ENCODE peak calls at places on chromosome 7, in six cellular contexts. X is upper lobe of right lung, H is GM12864, M is HCT116, E is cardiac fibroblast, Z is brain microvascular endothelial cell. V is an unnamed sample.

GRCh38 chr7:70392870-70393269 is 739.1 kb upstream of the GALNT17 start:
- DNase-seq in H (no peak), M (no peak), X (no peak), E (no peak), Z (no peak), V (no peak)

GRCh38 chr7:77933394-77933793 is 134.8 kb downstream of the PHTF2 start:
- DNase-seq in E (peak), M (peak), H (no peak), X (no peak), Z (peak), V (peak)

GRCh38 chr7:128923411-128923800 is 12.9 kb upstream of the KCP start:
- DNase-seq in M (no peak), X (peak), Z (no peak), E (no peak), H (no peak), V (no peak)

GRCh38 chr7:36984051-36984492 is 259.8 kb upstream of the AOAH start:
- DNase-seq in Z (no peak), X (no peak), H (no peak), M (no peak), E (no peak), V (no peak)

GRCh38 chr7:112510743-112511110 is 29.9 kb downstream of the LSMEM1 start:
- DNase-seq in Z (no peak), E (no peak), X (no peak), M (no peak), H (no peak), V (no peak)

GRCh38 chr7:74223711-74224510 is 14.1 kb downstream of the LAT2 start:
- DNase-seq in X (no peak), Z (no peak), M (no peak), E (no peak), H (no peak), V (no peak)

GRCh38 chr7:96285579-96285978 is 36.3 kb downstream of the SLC25A13 start:
- DNase-seq in E (no peak), X (no peak), M (no peak), Z (no peak), H (no peak), V (no peak)

GRCh38 chr7:35705932-35706461 is 11.1 kb upstream of the HERPUD2 start:
- DNase-seq in H (no peak), E (peak), Z (no peak), X (no peak), M (no peak), V (peak)

GRCh38 chr7:151695856-151696555 is 176.3 kb upstream of the RHEB start:
- DNase-seq in H (no peak), Z (no peak), E (no peak), M (no peak), X (no peak), V (no peak)

GRCh38 chr7:1669954-1670893 is at the start of gene ELFN1:
- DNase-seq in E (peak), Z (no peak), H (no peak), X (peak), M (no peak), V (no peak)

GRCh38 chr7:96719164-96719563 is 9.5 kb upstream of the SEM1 start:
- DNase-seq in M (no peak), H (no peak), Z (no peak), X (no peak), E (no peak), V (no peak)

GRCh38 chr7:149144996-149145850 is 2.0 kb upstream of the ZNF398 start:
- DNase-seq in E (no peak), Z (no peak), M (peak), H (no peak), X (no peak), V (no peak)

GRCh38 chr7:122833888-122834570 is 52.2 kb downstream of the CADPS2 start:
- DNase-seq in H (no peak), E (no peak), M (no peak), X (no peak), Z (no peak), V (no peak)

GRCh38 chr7:151110941-151111645 is 24.8 kb downstream of the AGAP3 start:
- DNase-seq in H (no peak), X (peak), Z (peak), E (peak), M (no peak), V (no peak)

GRCh38 chr7:43646603-43647313 is 63.9 kb downstream of the STK17A start:
- DNase-seq in H (no peak), X (no peak), E (peak), M (no peak), Z (peak), V (no peak)

GRCh38 chr7:138886501-138886917 is 88.5 kb upstream of the ATP6V0A4 start:
- DNase-seq in X (no peak), Z (peak), H (peak), M (peak), E (peak), V (no peak)

GRCh38 chr7:158246960-158247673 is 340.5 kb downstream of the PTPRN2 start:
- DNase-seq in X (peak), M (no peak), Z (no peak), H (no peak), E (no peak), V (no peak)

GRCh38 chr7:117875566-117875965 is 2.3 kb upstream of the CTTNBP2 start:
- DNase-seq in Z (peak), M (peak), E (no peak), X (no peak), H (no peak), V (no peak)

GRCh38 chr7:158702196-158702595 is 2.4 kb downstream of the NCAPG2 start:
- DNase-seq in M (no peak), X (no peak), Z (no peak), E (no peak), H (no peak), V (no peak)

GRCh38 chr7:50303082-50303893 is 1.2 kb upstream of the IKZF1 start:
- DNase-seq in Z (no peak), H (no peak), M (no peak), X (no peak), E (no peak), V (no peak)
- H3K4me3 ChIP-seq in Z (no peak), H (peak), M (no peak), X (peak), E (no peak), V (no peak)

GRCh38 chr7:20310963-20311742 is 19.5 kb upstream of the ITGB8 start:
- DNase-seq in X (no peak), H (no peak), E (peak), Z (peak), M (peak), V (no peak)
- TF ChIP-seq CTCF in X (peak), H (peak), E (peak), Z (peak), M (peak), V (peak)

DNA sequence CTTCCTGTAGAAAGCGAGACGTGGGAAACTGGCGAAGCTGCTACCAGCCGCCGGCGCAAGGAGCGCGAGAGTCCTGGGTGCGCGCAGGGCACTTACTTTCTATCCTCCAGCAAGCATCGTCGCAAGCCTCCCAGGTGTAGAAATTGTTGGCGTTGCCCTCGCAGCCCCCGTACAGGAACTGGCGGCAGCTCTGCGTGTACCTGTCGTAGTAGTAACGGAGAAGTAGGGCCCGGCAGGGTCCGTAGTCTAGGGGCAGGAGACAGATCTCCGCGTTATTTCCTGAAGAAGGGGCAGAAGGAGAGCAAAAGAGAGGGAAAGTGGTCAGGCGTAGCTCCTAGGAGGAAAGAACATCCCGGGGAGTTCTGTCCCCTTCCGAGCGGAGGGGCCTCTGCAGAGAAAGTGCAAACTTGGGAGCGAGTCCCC is 501 bp downstream of the TFPI2 start:
- DNase-seq in E (peak), M (no peak), X (peak), H (no peak), Z (peak), V (no peak)
- H3K4me3 ChIP-seq in E (peak), M (no peak), X (peak), H (peak), Z (peak), V (peak)

DNA sequence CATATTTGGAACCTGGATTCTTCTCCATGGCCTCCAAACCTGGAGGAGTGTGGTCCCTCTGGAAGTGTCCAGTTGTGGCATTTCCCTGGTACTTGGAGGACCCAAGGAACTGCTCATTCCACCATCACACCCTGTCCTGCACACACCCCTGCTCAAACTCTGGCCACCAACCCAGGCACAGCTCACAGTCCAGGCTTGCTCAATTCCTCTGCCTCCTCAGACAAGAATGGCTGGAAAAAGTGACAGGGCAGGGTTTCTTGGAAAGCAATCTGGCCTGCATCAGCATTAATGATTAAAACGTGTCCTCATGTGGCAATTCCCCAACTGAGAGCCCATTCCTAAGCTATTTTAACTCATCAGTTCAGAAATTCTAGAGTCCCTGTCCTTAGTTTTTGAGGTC is 17.2 kb upstream of the TPST1 start:
- DNase-seq in X (no peak), M (no peak), H (no peak), E (peak), Z (no peak), V (peak)
- TF ChIP-seq CTCF in X (no peak), M (no peak), H (no peak), E (no peak), Z (no peak), V (no peak)

DNA sequence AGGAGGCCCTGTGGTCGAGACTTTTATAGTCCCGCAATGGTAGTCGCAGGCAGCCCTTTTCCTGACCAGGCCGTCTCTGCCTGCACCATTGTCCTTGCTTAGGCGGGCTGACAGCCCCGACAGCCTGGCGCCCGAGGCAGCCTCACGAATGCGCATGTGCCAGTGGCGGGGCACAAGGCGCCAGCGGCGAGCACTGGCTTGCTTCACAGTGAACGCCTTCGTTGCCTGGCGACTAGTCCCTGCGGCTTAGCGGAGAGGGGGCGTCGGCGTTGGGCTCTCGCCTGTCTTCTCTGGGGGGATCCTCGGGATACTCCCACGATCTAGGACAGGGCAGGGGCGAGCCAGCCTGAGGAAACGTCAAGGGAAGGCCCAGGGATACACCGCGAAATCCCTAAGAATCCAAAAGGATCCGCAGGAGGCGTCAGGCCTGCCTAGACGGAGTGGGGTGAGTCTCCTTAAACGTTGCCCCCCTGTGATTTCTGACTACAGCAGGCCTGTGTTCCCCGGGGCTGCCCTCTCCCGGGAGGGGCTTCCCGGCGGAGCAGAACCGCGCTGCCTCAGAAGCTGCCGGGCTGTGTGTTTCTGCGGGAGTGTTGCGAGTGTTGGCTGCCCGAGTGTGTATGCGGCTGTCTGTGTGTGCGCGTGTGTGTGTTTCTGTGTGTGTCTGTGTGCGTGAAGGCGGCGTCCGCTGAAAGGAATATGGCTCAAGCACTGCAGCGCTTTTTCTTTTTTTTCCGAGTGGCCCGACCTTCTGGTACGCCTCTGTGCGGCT is 20.5 kb upstream of the ZNF273 start:
- DNase-seq in M (no peak), E (peak), Z (no peak), H (no peak), X (peak), V (no peak)
- H3K4me3 ChIP-seq in M (no peak), E (peak), Z (peak), H (peak), X (peak), V (peak)

GRCh38 chr7:125383324-125383723 is 453.7 kb upstream of the POT1 start:
- DNase-seq in E (no peak), X (no peak), M (no peak), Z (no peak), H (no peak), V (no peak)
- TF ChIP-seq CTCF in E (no peak), X (no peak), M (no peak), Z (peak), H (no peak), V (no peak)

DNA sequence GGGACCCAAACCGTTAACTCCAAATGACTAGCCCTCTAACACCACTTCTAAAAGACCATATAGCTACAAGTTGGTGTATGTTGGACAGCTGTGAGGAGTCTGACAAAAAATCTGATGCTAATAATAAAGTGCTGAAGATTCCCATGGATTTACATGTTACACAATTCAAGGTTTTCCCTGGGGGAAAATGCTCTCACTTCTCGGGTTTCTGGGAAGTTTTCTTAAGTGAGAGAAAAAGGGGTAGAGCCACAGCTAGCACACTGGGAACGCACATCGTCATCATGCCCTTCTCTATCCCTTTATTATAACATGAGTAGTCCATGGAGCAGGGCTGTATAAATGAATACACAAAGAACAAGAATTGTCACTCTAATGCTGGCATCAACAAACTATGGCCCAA is 162.1 kb downstream of the CHCHD3 start:
- DNase-seq in X (no peak), M (no peak), H (no peak), E (peak), Z (no peak), V (no peak)
- H3K4me3 ChIP-seq in X (no peak), M (no peak), H (no peak), E (no peak), Z (no peak), V (no peak)

DNA sequence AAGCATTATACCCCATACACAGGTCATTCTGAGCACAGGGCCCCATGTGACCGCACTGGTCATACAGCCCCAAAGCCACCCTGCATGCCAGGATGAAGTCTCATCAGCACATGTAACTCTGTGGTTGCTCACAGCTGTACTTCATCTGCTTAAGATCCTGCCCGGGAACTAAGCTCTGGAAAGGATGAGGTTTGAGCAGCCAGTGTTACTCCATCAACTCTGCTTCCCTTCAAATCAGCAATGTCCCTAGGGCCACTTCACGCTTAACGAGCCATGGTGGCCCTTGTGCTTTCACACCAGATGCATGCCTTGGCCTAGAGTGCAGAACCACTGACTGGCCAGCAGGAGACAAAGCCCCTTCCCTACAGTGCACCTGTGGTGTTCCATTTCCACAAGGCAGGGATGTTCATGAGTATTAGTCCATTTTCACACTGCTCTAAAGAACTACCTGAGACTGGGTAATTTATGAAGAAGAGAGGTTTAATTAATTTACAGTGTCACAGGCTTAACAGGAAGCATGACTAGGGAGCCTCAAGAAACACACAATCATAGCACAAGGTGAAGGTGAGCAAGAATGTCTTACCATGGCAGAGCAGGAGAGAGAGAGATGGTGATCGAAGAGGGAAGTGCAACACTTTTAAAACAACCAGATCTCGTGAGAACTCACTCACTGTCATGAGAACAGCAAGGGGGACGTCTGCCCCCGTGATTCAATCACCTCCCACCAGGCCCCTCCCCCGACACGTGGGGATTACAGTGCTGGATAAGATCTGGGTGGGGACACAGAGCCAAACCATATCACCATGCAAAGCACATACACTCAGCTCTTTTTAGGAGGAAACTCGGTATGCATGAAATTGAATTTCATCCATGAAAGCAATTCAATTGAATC is 149.0 kb upstream of the CDCA7L start:
- DNase-seq in E (no peak), H (no peak), X (no peak), M (no peak), Z (no peak), V (peak)
- TF ChIP-seq CTCF in E (peak), H (peak), X (no peak), M (no peak), Z (peak), V (no peak)

V was measured in AG09309.